ENCODE peak calls at places on chromosome 15, in four cellular contexts. G is CD4-positive, alpha-beta memory T cell; J is naive thymus-derived CD4-positive, alpha-beta T cell; E is fibroblast of lung. A is an unnamed sample.

GRCh38 chr15:56491110-56491722 is 26.3 kb upstream of the MNS1 start:
- DNase-seq in E (peak), G (no peak), J (peak), A (peak)

GRCh38 chr15:73712107-73712506 is 27.9 kb downstream of the CD276 start:
- DNase-seq in G (no peak), J (no peak), E (no peak), A (no peak)

GRCh38 chr15:36251450-36251849 is 328.0 kb upstream of the CDIN1 start:
- DNase-seq in G (no peak), E (no peak), J (no peak), A (no peak)

GRCh38 chr15:66760968-66761722 is 59.1 kb downstream of the SMAD6 start:
- DNase-seq in E (no peak), G (no peak), J (no peak), A (peak)

GRCh38 chr15:31488437-31489204 is 162.0 kb downstream of the KLF13 start:
- DNase-seq in E (peak), G (no peak), J (peak), A (peak)

GRCh38 chr15:74400915-74401757 is 32.6 kb downstream of the SEMA7A start:
- DNase-seq in E (peak), J (no peak), G (no peak), A (peak)

GRCh38 chr15:42137461-42138261 is 18.8 kb downstream of the PLA2G4F start:
- DNase-seq in J (no peak), G (no peak), E (peak), A (peak)

GRCh38 chr15:78676424-78677110 is 35.6 kb upstream of the CHRNB4 start:
- DNase-seq in J (no peak), E (no peak), G (no peak), A (no peak)

GRCh38 chr15:86375733-86376132 is 296.1 kb downstream of the AGBL1 start:
- DNase-seq in E (no peak), J (no peak), G (no peak), A (no peak)

GRCh38 chr15:57857871-57858270 is 151.4 kb downstream of the POLR2M start:
- DNase-seq in J (no peak), G (no peak), E (no peak), A (no peak)

GRCh38 chr15:43735402-43735801 is 10.8 kb upstream of the PDIA3 start:
- DNase-seq in G (no peak), J (no peak), E (no peak), A (peak)
- H3K4me3 ChIP-seq in G (no peak), J (no peak), E (no peak), A (peak)

GRCh38 chr15:90595760-90596155 is 66.0 kb downstream of the CRTC3 start:
- DNase-seq in G (no peak), J (no peak), E (no peak), A (peak)
- H3K4me3 ChIP-seq in G (no peak), J (no peak), E (no peak), A (peak)

GRCh38 chr15:98943609-98944111 is 63.9 kb downstream of the PGPEP1L start:
- DNase-seq in J (no peak), G (no peak), E (peak), A (no peak)
- H3K4me3 ChIP-seq in J (no peak), G (no peak), E (no peak), A (no peak)

GRCh38 chr15:89409184-89409992 is 74.8 kb upstream of the POLG start:
- DNase-seq in G (no peak), J (no peak), E (no peak), A (no peak)
- H3K4me3 ChIP-seq in G (peak), J (peak), E (peak), A (no peak)

GRCh38 chr15:45378913-45379262 is 544 bp upstream of the GATM start:
- DNase-seq in E (no peak), G (no peak), J (no peak), A (no peak)
- H3K4me3 ChIP-seq in E (no peak), G (no peak), J (peak), A (peak)

DNA sequence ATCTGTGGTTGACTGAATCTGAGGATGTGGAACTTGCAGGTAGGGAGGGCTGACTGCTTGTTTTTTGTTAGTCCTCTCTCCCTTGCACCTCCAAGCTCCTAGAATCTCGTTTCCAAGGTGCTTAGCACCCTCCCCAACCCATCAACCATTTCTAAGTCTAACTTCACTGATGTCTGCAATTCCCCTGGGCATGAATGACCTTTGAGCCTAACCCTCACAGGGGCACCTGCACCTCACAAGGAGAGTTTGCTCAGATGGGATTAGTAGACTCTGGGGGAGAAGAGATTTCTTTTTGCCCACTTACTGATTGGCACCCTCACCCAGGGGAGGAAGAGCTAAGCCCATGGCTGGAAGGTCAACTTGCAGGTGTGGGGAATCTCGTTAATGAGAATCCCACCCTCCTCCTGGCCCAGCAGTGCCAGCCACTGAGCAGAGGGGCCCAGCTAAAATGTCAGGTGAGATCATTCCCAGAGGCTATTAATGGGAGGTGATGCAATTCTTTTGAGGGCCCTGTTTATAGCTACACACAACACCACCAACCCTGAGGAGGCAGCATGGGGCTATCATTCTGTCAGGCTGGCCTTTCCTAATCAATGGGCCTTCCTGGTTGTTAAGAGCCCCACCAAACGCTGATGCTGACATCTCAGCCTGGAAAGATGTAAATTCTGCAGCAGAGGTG is 81.6 kb upstream of the HERC1 start:
- DNase-seq in E (no peak), G (no peak), J (no peak), A (no peak)
- H3K4me3 ChIP-seq in E (no peak), G (no peak), J (no peak), A (no peak)

GRCh38 chr15:39583586-39584265 is 2.8 kb downstream of the THBS1 start:
- DNase-seq in G (no peak), J (no peak), E (peak), A (peak)
- H3K4me3 ChIP-seq in G (no peak), J (no peak), E (peak), A (no peak)